ENCODE peak calls at places on chromosome 22, in six cellular contexts. U, X, K, I, P and D are unnamed samples.
A peak's percentile ranks its signal among the peaks of the same experiment; 100 is the strongest.

GRCh38 chr22:44458044-44459020 is 39.7 kb downstream of the RTL6 start:
- DNase-seq in U (no peak), X (no peak), K (no peak), I (no peak), P (no peak), D (no peak)

GRCh38 chr22:50085211-50085999 is at the start of gene MLC1:
- DNase-seq in U (peak; percentile 36), X (peak; percentile 25), K (no peak), I (no peak), P (peak; percentile 10), D (no peak)

GRCh38 chr22:40238425-40239344 is 61.0 kb downstream of the TNRC6B start:
- DNase-seq in U (no peak), X (peak; percentile 74), K (peak; percentile 37), I (no peak), P (no peak), D (no peak)

GRCh38 chr22:44661070-44661469 is 40.9 kb upstream of the PRR5 start:
- DNase-seq in U (no peak), X (no peak), K (no peak), I (peak; percentile 28), P (no peak), D (no peak)

GRCh38 chr22:33575041-33575440 is 345.2 kb downstream of the LARGE1 start:
- DNase-seq in U (no peak), X (no peak), K (no peak), I (no peak), P (no peak), D (no peak)

GRCh38 chr22:17269607-17270261 is 50.5 kb upstream of the ADA2 start:
- DNase-seq in U (no peak), X (no peak), K (no peak), I (no peak), P (no peak), D (no peak)

GRCh38 chr22:43631201-43631600 is 180.9 kb downstream of the EFCAB6 start:
- DNase-seq in U (no peak), X (no peak), K (no peak), I (no peak), P (no peak), D (no peak)

GRCh38 chr22:19806213-19807160 is 45.9 kb downstream of the TBX1 start:
- DNase-seq in U (peak; percentile 99), X (no peak), K (no peak), I (peak; percentile 82), P (no peak), D (peak; percentile 34)

GRCh38 chr22:17518379-17518778 is 44.9 kb upstream of the SLC25A18 start:
- DNase-seq in U (no peak), X (no peak), K (no peak), I (no peak), P (no peak), D (no peak)

GRCh38 chr22:36588285-36588684 is 59.3 kb upstream of the EIF3D start:
- DNase-seq in U (no peak), X (no peak), K (no peak), I (no peak), P (no peak), D (no peak)

GRCh38 chr22:36586250-36586649 is 57.3 kb upstream of the EIF3D start:
- DNase-seq in U (no peak), X (no peak), K (no peak), I (no peak), P (no peak), D (no peak)

GRCh38 chr22:36585841-36586240 is 56.9 kb upstream of the EIF3D start:
- DNase-seq in U (no peak), X (peak; percentile 20), K (no peak), I (no peak), P (no peak), D (no peak)

GRCh38 chr22:36586852-36587251 is 57.9 kb upstream of the EIF3D start:
- DNase-seq in U (no peak), X (no peak), K (no peak), I (no peak), P (no peak), D (no peak)

GRCh38 chr22:36587289-36588154 is 58.6 kb upstream of the EIF3D start:
- DNase-seq in U (no peak), X (peak; percentile 67), K (no peak), I (no peak), P (no peak), D (no peak)
- H3K9me3 ChIP-seq in U (no peaks in the 10 kb centered on the region), X (no peaks in the 10 kb centered on the region), K (no peaks in the 10 kb centered on the region), I (no peaks in the 10 kb centered on the region), P (no peaks in the 10 kb centered on the region), D (no peaks in the 10 kb centered on the region)

DNA sequence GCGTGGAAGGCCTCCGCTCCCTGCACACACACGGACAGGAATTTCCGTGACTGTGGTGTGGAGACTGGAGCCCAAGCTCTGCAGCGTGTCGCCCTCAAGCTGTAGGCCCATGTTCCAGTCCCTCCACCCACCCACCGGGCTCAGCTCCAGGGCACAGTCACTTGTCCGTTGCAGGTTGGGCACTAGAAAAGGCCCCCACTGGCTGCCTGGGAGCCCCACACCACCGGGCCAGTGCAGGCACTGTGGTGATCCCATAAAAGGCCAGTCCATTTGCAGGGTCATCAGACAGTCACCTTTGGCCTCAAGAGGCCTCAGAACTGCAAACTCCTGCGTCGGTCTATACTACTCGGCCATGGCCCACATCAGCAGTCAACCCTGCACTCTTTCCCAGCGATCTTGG is 16.3 kb downstream of the RAB36 start:
- DNase-seq in U (no peak), X (no peak), K (no peak), I (no peak), P (no peak), D (no peak)
- H3K4me1 ChIP-seq in U (peaks cover 27% of the 10 kb centered on the region), X (peaks cover 5% of the 10 kb centered on the region), K (peaks cover 5% of the 10 kb centered on the region), I (peaks cover 15% of the 10 kb centered on the region), P (no peaks in the 10 kb centered on the region), D (peaks cover 8% of the 10 kb centered on the region)

GRCh38 chr22:31039393-31039792 is 41.7 kb upstream of the SMTN start:
- DNase-seq in U (no peak), X (peak; percentile 80), K (no peak), I (no peak), P (no peak), D (no peak)

GRCh38 chr22:31038686-31039085 is 42.4 kb upstream of the SMTN start:
- DNase-seq in U (no peak), X (no peak), K (no peak), I (no peak), P (no peak), D (no peak)

GRCh38 chr22:31040542-31041398 is 40.3 kb upstream of the SMTN start:
- DNase-seq in U (no peak), X (no peak), K (no peak), I (no peak), P (no peak), D (no peak)

GRCh38 chr22:31036671-31037550 is 44.2 kb upstream of the SMTN start:
- DNase-seq in U (no peak), X (peak; percentile 53), K (peak; percentile 42), I (no peak), P (no peak), D (no peak)
- H3K4me3 ChIP-seq in U (no peak overlapping the region), X (peak overlapping the region; percentile 13), K (peak overlapping the region; percentile 30), I (no peak overlapping the region), P (no peak overlapping the region), D (no peak overlapping the region)

DNA sequence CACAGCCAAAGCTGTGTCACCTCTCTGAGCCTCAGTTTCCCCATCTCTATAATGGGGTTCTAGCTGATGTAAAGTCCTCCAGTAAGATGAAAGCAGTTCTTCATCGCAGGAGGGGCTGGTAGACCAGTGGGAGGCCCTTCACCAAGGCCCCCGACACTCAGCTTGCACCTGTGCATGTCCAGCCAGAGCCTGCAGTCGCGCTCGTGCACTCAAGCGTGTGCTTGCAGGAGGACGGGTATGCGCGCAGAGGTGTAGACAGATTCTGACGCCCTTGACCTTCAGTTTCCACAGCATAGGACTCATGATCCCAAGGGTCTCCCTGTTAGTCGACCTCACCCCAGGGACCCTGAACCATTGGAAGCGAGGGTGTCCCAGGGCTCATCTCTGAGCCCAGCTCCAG is 633.7 kb downstream of the TBC1D22A start:
- DNase-seq in U (no peak), X (no peak), K (peak; percentile 10), I (no peak), P (no peak), D (no peak)
- H3K9me3 ChIP-seq in U (no peaks in the 10 kb centered on the region), X (peaks cover 28% of the 10 kb centered on the region), K (no peaks in the 10 kb centered on the region), I (no peaks in the 10 kb centered on the region), P (no peaks in the 10 kb centered on the region), D (no peaks in the 10 kb centered on the region)

DNA sequence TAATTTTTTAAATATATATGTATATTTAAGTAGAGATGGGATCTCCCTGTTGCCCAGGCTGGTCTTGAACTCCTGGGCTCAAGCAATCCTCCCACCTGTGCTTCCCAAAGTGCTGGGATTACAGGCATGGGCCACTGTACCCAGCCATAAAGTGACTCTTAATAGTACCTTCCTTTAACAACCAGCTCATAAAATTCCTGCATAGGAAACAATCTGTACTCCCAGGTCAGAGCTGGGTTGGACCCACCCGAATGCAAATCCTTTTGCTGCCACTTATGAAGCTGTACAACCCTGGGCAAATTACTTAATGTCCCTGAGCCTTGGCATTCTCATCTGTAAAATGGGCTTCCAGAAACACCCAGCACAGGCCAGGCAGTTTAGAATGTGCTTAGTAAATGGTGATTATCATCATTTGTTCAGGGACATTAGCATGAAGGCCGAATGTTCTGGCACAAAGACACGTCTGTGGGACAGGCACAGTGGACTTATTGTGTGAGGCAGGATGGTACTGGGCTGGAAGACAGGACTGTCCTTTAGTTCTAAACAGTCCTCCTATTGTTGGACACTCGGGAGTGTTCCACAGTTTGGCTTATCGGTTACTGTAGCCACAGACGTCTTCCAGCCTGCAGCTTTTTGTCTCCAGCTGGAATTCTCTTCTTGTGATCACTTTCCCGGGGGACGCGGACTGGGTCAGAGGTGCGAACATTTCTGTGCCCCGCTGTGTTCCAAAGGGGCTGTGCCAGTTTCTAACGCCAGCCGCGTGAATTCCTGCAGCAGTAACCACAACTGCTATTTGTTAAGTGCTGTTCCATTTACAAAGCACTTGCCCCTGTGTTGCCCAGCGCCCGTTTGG is 6.0 kb downstream of the PDXP start:
- DNase-seq in U (peak; percentile 3), X (no peak), K (no peak), I (no peak), P (no peak), D (no peak)
- H3K4me1 ChIP-seq in U (peaks cover 27% of the 10 kb centered on the region), X (peaks cover 26% of the 10 kb centered on the region), K (peaks cover 25% of the 10 kb centered on the region), I (peaks cover 28% of the 10 kb centered on the region), P (peaks cover 16% of the 10 kb centered on the region), D (peaks cover 14% of the 10 kb centered on the region)

GRCh38 chr22:25853501-25853900 is 111.5 kb downstream of the MYO18B start:
- DNase-seq in U (peak; percentile 39), X (no peak), K (no peak), I (no peak), P (no peak), D (no peak)
- H3K4me3 ChIP-seq in U (no peak overlapping the region), X (no peak overlapping the region), K (no peak overlapping the region), I (no peak overlapping the region), P (no peak overlapping the region), D (no peak overlapping the region)

DNA sequence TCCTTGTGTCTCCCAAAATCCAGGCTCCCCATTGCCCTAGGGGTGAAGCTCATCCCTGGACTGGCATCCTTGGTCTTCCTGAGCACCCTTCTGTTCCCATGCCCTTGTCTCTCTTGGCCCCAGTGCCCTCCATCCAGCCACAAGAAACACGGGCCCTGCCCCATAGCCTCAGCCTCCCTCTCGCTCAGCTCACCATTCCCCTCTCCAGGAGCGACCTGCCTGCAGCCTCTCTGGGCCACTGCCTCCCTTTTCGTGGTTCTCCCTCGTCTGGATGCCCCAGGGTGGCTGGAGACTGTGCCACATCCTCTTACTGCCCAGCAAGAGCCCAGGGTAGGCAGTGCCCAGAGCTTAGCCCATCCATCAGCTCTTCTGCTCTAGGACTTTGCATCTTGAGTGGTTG is 532.1 kb downstream of the TBC1D22A start:
- DNase-seq in U (no peak), X (no peak), K (peak; percentile 11), I (no peak), P (no peak), D (no peak)
- H3K9me3 ChIP-seq in U (no peaks in the 10 kb centered on the region), X (peaks cover 7% of the 10 kb centered on the region), K (no peaks in the 10 kb centered on the region), I (no peaks in the 10 kb centered on the region), P (no peaks in the 10 kb centered on the region), D (no peaks in the 10 kb centered on the region)